ENCODE peak calls at places on chromosomes 7 and 10, in four cellular contexts. A is cardiac fibroblast, P is epithelial cell of esophagus, I is brain microvascular endothelial cell. L is an unnamed sample.

GRCh38 chr7:143334244-143334643 is 18.3 kb downstream of the CLCN1 start:
- DNase-seq in A (no peak), I (no peak), P (no peak), L (no peak)

GRCh38 chr7:108503112-108504026 is 22.6 kb downstream of the PNPLA8 start:
- DNase-seq in I (no peak), A (peak), P (no peak), L (no peak)

GRCh38 chr10:102281103-102281502 is 35.8 kb downstream of the GBF1 start:
- DNase-seq in P (no peak), A (no peak), I (no peak), L (no peak)

GRCh38 chr7:158740657-158741293 is 36.2 kb upstream of the NCAPG2 start:
- DNase-seq in A (peak), P (peak), I (peak), L (peak)

GRCh38 chr7:44273681-44274622 is 51.4 kb downstream of the CAMK2B start:
- DNase-seq in P (no peak), A (no peak), I (no peak), L (no peak)

GRCh38 chr7:145474287-145474686 is 638.4 kb upstream of the TPK1 start:
- DNase-seq in I (no peak), P (no peak), A (no peak), L (no peak)

GRCh38 chr10:132924046-132924952 is 18.1 kb downstream of the CFAP46 start:
- DNase-seq in I (no peak), A (no peak), P (no peak), L (no peak)

GRCh38 chr10:34018811-34019210 is 684.3 kb upstream of the NRP1 start:
- DNase-seq in I (no peak), A (no peak), P (peak), L (peak)

GRCh38 chr10:46052057-46052790 is 6.2 kb upstream of the MSMB start:
- DNase-seq in P (peak), A (no peak), I (no peak), L (no peak)

GRCh38 chr7:25820432-25821040 is 331.5 kb upstream of the NFE2L3 start:
- DNase-seq in A (no peak), I (no peak), P (peak), L (no peak)

GRCh38 chr10:68876919-68877250 is 24.2 kb upstream of the DDX50 start:
- DNase-seq in P (no peak), A (no peak), I (no peak), L (no peak)

GRCh38 chr7:119664601-119665000 is 608.4 kb upstream of the KCND2 start:
- DNase-seq in P (peak), I (peak), A (peak), L (no peak)

GRCh38 chr7:117324940-117325339 is 2.1 kb upstream of the WNT2 start:
- DNase-seq in I (no peak), P (no peak), A (no peak), L (no peak)

GRCh38 chr7:142451346-142451745 is 193.5 kb upstream of the PRSS58 start:
- DNase-seq in P (no peak), A (no peak), I (no peak), L (no peak)

GRCh38 chr7:29573594-29573993 is 10.0 kb downstream of the PRR15 start:
- DNase-seq in P (no peak), I (no peak), A (no peak), L (no peak)

GRCh38 chr7:34652784-34653183 is 5.2 kb upstream of the NPSR1 start:
- DNase-seq in P (no peak), A (no peak), I (no peak), L (no peak)

GRCh38 chr7:84524714-84525694 is 330.4 kb upstream of the SEMA3A start:
- DNase-seq in A (peak), P (peak), I (peak), L (no peak)

GRCh38 chr7:64131696-64132095 is 75.3 kb upstream of the ZNF735 start:
- DNase-seq in P (no peak), A (no peak), I (no peak), L (no peak)

GRCh38 chr10:102660891-102661613 is 16.8 kb downstream of the TRIM8 start:
- DNase-seq in A (peak), I (no peak), P (no peak), L (no peak)

GRCh38 chr10:71596759-71597158 is 122.8 kb downstream of the C10orf105 start:
- DNase-seq in P (no peak), I (no peak), A (no peak), L (no peak)

GRCh38 chr10:71598673-71599072 is 120.9 kb downstream of the C10orf105 start:
- DNase-seq in P (no peak), A (peak), I (peak), L (peak)

GRCh38 chr10:71599518-71599917 is 120.1 kb downstream of the C10orf105 start:
- DNase-seq in P (no peak), I (no peak), A (no peak), L (no peak)

GRCh38 chr10:71596127-71596526 is 123.5 kb downstream of the C10orf105 start:
- DNase-seq in A (no peak), I (no peak), P (no peak), L (no peak)

GRCh38 chr10:71597821-71598498 is 121.6 kb downstream of the C10orf105 start:
- DNase-seq in I (no peak), P (no peak), A (peak), L (no peak)
- TF ChIP-seq CTCF in I (no peak), P (no peak), A (no peak), L (no peak)

DNA sequence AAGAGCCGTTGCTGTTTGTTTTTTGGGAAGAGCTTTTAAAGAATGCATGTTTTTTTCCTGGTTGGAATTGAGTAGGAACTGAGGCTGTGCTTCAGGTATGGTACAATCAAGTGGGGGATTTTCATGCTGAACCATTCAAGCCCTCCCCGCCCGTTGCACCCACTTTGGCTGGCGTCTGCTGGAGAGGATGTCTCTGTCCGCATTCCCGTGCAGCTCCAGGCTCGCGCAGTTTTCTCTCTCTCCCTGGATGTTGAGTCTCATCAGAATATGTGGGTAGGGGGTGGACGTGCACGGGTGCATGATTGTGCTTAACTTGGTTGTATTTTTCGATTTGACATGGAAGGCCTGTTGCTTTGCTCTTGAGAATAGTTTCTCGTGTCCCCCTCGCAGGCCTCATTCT is 31.6 kb downstream of the PFKFB3 start:
- DNase-seq in P (no peak), I (no peak), A (no peak), L (no peak)
- H3K4me3 ChIP-seq in P (no peak), I (no peak), A (no peak), L (no peak)

DNA sequence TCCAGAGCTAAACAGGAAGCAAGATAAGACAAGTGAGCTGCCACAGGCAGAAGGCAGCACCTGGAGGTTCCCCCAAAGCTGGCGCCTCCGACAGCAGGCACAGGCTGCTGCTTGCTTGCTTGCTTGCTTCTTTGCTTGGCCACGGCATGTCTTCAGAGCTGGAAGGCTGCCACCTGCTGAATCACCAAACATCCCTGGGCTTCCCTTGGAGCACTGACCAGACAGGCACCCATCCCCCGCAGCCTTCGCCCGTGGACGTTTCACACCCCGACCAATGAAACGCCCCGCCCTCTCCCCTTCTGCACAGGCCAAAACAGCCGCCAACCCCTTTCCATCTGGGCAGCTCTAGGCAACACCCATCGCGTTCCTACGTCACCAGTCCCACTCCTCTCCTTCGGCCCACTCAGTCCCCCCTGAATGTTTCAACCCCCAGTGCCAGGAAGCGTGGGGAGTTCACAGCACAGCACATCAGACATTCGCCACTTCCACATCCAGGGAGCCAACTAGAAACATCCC is 1.7 kb downstream of the SGMS1 start:
- DNase-seq in P (peak), A (peak), I (peak), L (peak)
- TF ChIP-seq CTCF in P (peak), A (no peak), I (peak), L (peak)

GRCh38 chr7:15446280-15446679 is 115.5 kb downstream of the AGMO start:
- DNase-seq in I (no peak), P (no peak), A (peak), L (no peak)

GRCh38 chr7:15441915-15442314 is 119.9 kb downstream of the AGMO start:
- DNase-seq in P (no peak), I (no peak), A (no peak), L (no peak)

GRCh38 chr7:15439853-15440252 is 122.0 kb downstream of the AGMO start:
- DNase-seq in I (no peak), A (no peak), P (no peak), L (no peak)

GRCh38 chr7:15440482-15440881 is 121.3 kb downstream of the AGMO start:
- DNase-seq in A (no peak), I (no peak), P (no peak), L (no peak)
- H3K4me3 ChIP-seq in A (no peak), I (no peak), P (no peak), L (no peak)

L was measured in LNCaP clone FGC.